ENCODE peak calls at places on chromosomes 1 and 21, in ten cellular contexts. Y is heart left ventricle; O is right cardiac atrium; Z is CD4-positive, alpha-beta memory T cell; S is GM23338; C is fibroblast of lung; V is endodermal cell; H is CD8-positive, alpha-beta memory T cell; U is adrenal gland; Q is ovary. B is an unnamed sample.

GRCh38 chr1:58907398-58907797 is 123.6 kb upstream of the JUN start:
- DNase-seq in Y (no peak), O (no peak), Z (no peak), S (no peak), C (no peak), V (no peak), H (no peak), U (no peak), Q (no peak), B (no peak)

GRCh38 chr1:119742193-119742592 is 26.5 kb downstream of the HMGCS2 start:
- DNase-seq in Y (peak; percentile 56), O (no peak), Z (no peak), S (no peak), C (no peak), V (no peak), H (no peak), U (no peak), Q (no peak), B (peak; percentile 39)

GRCh38 chr1:36352910-36353878 is 29.7 kb upstream of the EVA1B start:
- DNase-seq in Y (no peak), O (no peak), Z (no peak), S (no peak), C (peak; percentile 55), V (no peak), H (no peak), U (no peak), Q (no peak), B (no peak)

GRCh38 chr1:116284819-116285390 is 88.1 kb upstream of the ATP1A1 start:
- DNase-seq in Y (peak; percentile 42), O (peak; percentile 31), Z (no peak), S (no peak), C (no peak), V (no peak), H (no peak), U (no peak), Q (no peak), B (peak; percentile 39)

GRCh38 chr21:16264314-16264713 is 534.5 kb downstream of the USP25 start:
- DNase-seq in Y (no peak), O (no peak), Z (no peak), S (no peak), C (peak; percentile 27), V (no peak), H (no peak), U (no peak), Q (no peak), B (no peak)

GRCh38 chr1:172530000-172530399 is 3.0 kb upstream of the SUCO start:
- DNase-seq in Y (no peak), O (no peak), Z (no peak), S (no peak), C (no peak), V (no peak), H (no peak), U (no peak), Q (no peak), B (no peak)

GRCh38 chr1:19076841-19077616 is 120.6 kb upstream of the IFFO2 start:
- DNase-seq in Y (no peak), O (no peak), Z (no peak), S (no peak), C (no peak), V (no peak), H (peak; percentile 36), U (no peak), Q (no peak), B (no peak)

GRCh38 chr1:115665319-115665718 is 23.5 kb downstream of the VANGL1 start:
- DNase-seq in Y (no peak), O (no peak), Z (no peak), S (no peak), C (no peak), V (no peak), H (no peak), U (peak; percentile 73), Q (no peak), B (no peak)

GRCh38 chr1:31581821-31582810 is 5.8 kb downstream of the TINAGL1 start:
- DNase-seq in Y (peak; percentile 51), O (no peak), Z (no peak), S (peak; percentile 18), C (no peak), V (peak; percentile 40), H (no peak), U (peak; percentile 50), Q (no peak), B (no peak)

GRCh38 chr1:45473302-45473701 is 17.7 kb downstream of the TESK2 start:
- DNase-seq in Y (no peak), O (no peak), Z (no peak), S (no peak), C (no peak), V (no peak), H (no peak), U (no peak), Q (no peak), B (no peak)

DNA sequence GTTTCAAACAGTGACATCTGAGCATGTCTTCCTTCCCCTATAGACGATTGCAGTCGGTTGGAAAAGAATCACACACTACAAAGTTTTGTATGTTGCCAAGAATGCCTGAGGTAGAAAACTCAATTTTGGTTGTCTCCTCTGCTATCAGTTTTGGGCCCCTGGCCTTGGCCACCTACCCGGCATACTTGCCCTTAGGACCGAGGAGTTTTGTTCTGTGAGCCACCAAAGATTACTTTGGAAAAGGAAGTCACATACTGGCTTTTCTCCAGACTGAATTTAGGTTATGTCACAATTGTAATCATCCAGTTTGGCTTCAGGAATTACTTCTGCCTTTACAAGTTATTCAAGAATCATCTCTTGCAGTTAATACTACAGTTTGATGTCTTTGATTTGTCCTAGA is 71.4 kb downstream of the RGL1 start:
- DNase-seq in Y (no peak), O (no peak), Z (no peak), S (no peak), C (no peak), V (no peak), H (no peak), U (no peak), Q (no peak), B (no peak)
- H3K4me1 ChIP-seq in Y (peaks cover 43% of the 10 kb centered on the region), O (peaks cover 18% of the 10 kb centered on the region), Z (peaks cover 11% of the 10 kb centered on the region), S (peaks cover 20% of the 10 kb centered on the region), C (peaks cover 14% of the 10 kb centered on the region), V (peaks cover 5% of the 10 kb centered on the region), H (peaks cover 17% of the 10 kb centered on the region), U (peaks cover 48% of the 10 kb centered on the region), Q (peaks cover 23% of the 10 kb centered on the region), B (peaks cover 55% of the 10 kb centered on the region)

DNA sequence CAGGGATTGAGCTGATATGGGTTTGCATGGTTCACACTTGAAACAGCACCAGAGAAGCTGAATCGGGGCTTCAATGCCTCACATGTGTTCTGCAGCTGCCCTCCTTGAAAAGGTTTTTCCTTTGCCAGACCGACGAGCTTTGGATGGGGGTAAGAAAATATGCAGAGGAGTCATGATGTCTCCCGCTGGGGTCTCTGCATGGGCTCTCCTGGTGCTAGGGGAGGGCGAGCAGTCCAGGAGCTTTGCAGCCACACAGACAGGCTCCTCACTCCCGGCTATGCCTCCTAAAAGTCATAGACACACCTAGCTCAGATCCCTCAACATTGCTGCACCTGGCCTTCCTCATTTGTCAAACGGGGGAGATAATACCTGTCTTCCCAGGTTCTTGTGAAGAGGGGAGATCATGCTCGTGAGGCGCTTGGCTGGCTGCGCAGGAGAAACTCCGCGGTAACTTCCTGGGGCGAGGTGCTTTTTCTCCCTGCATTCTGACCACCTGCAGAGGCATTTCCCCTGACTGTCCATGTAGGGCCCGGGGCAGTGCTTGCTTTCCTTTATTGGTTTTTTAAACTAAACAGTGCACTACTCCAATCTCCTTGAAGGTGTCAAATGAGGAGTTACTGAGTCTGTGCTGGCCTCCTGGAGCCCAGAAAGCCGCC is 112.4 kb downstream of the PLXNA2 start:
- DNase-seq in Y (no peak), O (no peak), Z (no peak), S (no peak), C (no peak), V (peak; percentile 71), H (no peak), U (no peak), Q (no peak), B (no peak)
- H3K27ac ChIP-seq in Y (no peak overlapping the region), O (no peak overlapping the region), Z (no peak overlapping the region), S (no peak overlapping the region), C (no peak overlapping the region), V (no peak overlapping the region), H (no peak overlapping the region), U (no peak overlapping the region), Q (no peak overlapping the region), B (no peak overlapping the region)

DNA sequence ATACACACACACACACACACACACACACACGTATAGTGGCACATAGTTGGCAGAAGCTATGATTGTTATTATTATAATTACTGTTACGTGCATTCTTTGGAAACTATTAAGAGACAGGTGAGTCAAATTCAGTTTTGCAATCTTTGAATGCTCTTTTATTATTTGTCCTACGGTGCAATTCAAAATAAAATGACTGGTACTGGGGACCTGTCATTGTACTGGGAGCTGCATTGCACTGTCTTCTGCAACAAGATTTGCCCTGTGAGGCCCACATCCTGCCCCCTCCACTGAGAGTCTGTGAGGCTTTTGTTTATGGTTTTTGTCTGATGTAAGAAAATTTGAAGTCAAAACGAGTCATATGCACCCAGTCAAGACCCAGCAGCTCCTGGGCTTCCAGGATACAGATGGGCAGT is 1.9 kb downstream of the LY9 start:
- DNase-seq in Y (no peak), O (no peak), Z (peak; percentile 71), S (no peak), C (no peak), V (no peak), H (peak; percentile 78), U (no peak), Q (no peak), B (no peak)
- H3K4me1 ChIP-seq in Y (no peaks in the 10 kb centered on the region), O (no peaks in the 10 kb centered on the region), Z (peaks cover 62% of the 10 kb centered on the region), S (no peaks in the 10 kb centered on the region), C (no peaks in the 10 kb centered on the region), V (no peaks in the 10 kb centered on the region), H (peaks cover 48% of the 10 kb centered on the region), U (no peaks in the 10 kb centered on the region), Q (no peaks in the 10 kb centered on the region), B (no peaks in the 10 kb centered on the region)

GRCh38 chr1:93672069-93672468 is 9.6 kb downstream of the BCAR3 start:
- DNase-seq in Y (peak; percentile 85), O (peak; percentile 89), Z (no peak), S (no peak), C (peak; percentile 95), V (no peak), H (no peak), U (peak; percentile 90), Q (peak; percentile 75), B (peak; percentile 88)

GRCh38 chr1:93671090-93671743 is 10.4 kb downstream of the BCAR3 start:
- DNase-seq in Y (no peak), O (no peak), Z (no peak), S (no peak), C (no peak), V (peak; percentile 68), H (no peak), U (no peak), Q (no peak), B (no peak)

GRCh38 chr1:93669369-93669768 is 12.3 kb downstream of the BCAR3 start:
- DNase-seq in Y (no peak), O (no peak), Z (no peak), S (no peak), C (no peak), V (no peak), H (no peak), U (no peak), Q (no peak), B (no peak)

GRCh38 chr1:93668951-93669350 is 12.7 kb downstream of the BCAR3 start:
- DNase-seq in Y (no peak), O (no peak), Z (no peak), S (no peak), C (no peak), V (no peak), H (no peak), U (no peak), Q (no peak), B (no peak)

DNA sequence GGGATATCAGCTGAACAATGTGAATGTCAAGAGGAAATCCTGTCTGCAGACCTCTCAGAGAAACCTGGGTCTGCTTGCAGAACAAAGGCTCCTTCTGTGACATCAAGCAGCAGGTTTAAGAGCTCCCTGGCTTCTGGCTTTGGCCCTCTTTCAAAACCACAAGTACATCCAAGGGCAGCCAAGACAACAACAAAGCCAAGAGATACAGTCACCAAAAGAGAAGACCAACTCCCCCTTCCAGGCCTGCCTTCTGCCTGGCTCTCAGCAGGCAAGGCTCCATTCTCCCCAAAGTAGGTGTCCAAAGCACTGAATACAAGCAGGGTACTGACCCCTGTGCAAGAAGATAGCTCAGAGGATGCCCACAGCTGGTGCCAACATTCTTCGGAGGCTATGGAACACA is 11.5 kb downstream of the BCAR3 start:
- DNase-seq in Y (peak; percentile 68), O (peak; percentile 55), Z (no peak), S (no peak), C (peak; percentile 74), V (no peak), H (no peak), U (peak; percentile 86), Q (peak; percentile 67), B (no peak)
- H3K27ac ChIP-seq in Y (no peak overlapping the region), O (peak overlapping the region; percentile 57), Z (no peak overlapping the region), S (no peak overlapping the region), C (no peak overlapping the region), V (no peak overlapping the region), H (no peak overlapping the region), U (peak overlapping the region; percentile 60), Q (no peak overlapping the region), B (peak overlapping the region; percentile 50)

B was measured in heart right ventricle.